ENCODE peak calls at places on chromosomes 6 and 20, in nine cellular contexts. G, W, T, O, K, A, F, L and Y are unnamed samples.

GRCh38 chr20:37528442-37529213 is 952 bp upstream of the BLCAP start:
- DNase-seq in G (no peak), W (no peak), T (no peak), O (no peak), K (no peak), A (no peak), F (no peak), L (peak; percentile 27), Y (no peak)

GRCh38 chr6:149169761-149170359 is 147.7 kb upstream of the TAB2 start:
- DNase-seq in G (no peak), W (peak; percentile 38), T (peak; percentile 12), O (no peak), K (no peak), A (no peak), F (no peak), L (no peak), Y (no peak)

GRCh38 chr6:81105998-81106397 is 646.5 kb downstream of the TENT5A start:
- DNase-seq in G (no peak), W (peak; percentile 14), T (no peak), O (peak; percentile 4), K (no peak), A (no peak), F (no peak), L (no peak), Y (no peak)

GRCh38 chr20:878511-879307 is 37.4 kb downstream of the ANGPT4 start:
- DNase-seq in G (peak; percentile 65), W (peak; percentile 66), T (peak; percentile 19), O (no peak), K (no peak), A (no peak), F (peak; percentile 51), L (no peak), Y (peak; percentile 7)

GRCh38 chr6:141677598-141678211 is 455.0 kb upstream of the GJE1 start:
- DNase-seq in G (peak; percentile 63), W (peak; percentile 19), T (peak; percentile 38), O (no peak), K (no peak), A (peak; percentile 16), F (peak; percentile 13), L (no peak), Y (peak; percentile 34)

GRCh38 chr6:47159763-47160162 is 117.6 kb upstream of the ADGRF1 start:
- DNase-seq in G (no peak), W (no peak), T (no peak), O (no peak), K (no peak), A (no peak), F (no peak), L (no peak), Y (no peak)

GRCh38 chr20:36932476-36933426 is 18.8 kb downstream of the SAMHD1 start:
- DNase-seq in G (no peak), W (peak; percentile 24), T (no peak), O (no peak), K (no peak), A (no peak), F (no peak), L (no peak), Y (no peak)

GRCh38 chr6:10585232-10585887 is 64.2 kb downstream of the GCNT2 start:
- DNase-seq in G (peak; percentile 36), W (no peak), T (no peak), O (no peak), K (no peak), A (no peak), F (no peak), L (no peak), Y (no peak)

GRCh38 chr6:161444464-161444863 is 170.6 kb upstream of the AGPAT4 start:
- DNase-seq in G (no peak), W (peak; percentile 61), T (no peak), O (no peak), K (no peak), A (no peak), F (no peak), L (no peak), Y (no peak)

GRCh38 chr6:73631849-73632248 is 21.9 kb downstream of the SLC17A5 start:
- DNase-seq in G (no peak), W (peak; percentile 16), T (no peak), O (no peak), K (no peak), A (no peak), F (no peak), L (no peak), Y (no peak)

GRCh38 chr6:10033223-10033829 is 381.5 kb downstream of the TFAP2A start:
- DNase-seq in G (peak; percentile 39), W (no peak), T (no peak), O (no peak), K (no peak), A (no peak), F (no peak), L (no peak), Y (peak; percentile 2)

GRCh38 chr6:16184129-16184528 is 54.3 kb upstream of the GMPR start:
- DNase-seq in G (peak; percentile 48), W (peak; percentile 15), T (peak; percentile 82), O (no peak), K (peak; percentile 62), A (no peak), F (peak; percentile 30), L (no peak), Y (no peak)

GRCh38 chr20:11716239-11716944 is 201.3 kb upstream of the BTBD3 start:
- DNase-seq in G (peak; percentile 66), W (peak; percentile 76), T (peak; percentile 0), O (peak; percentile 76), K (no peak), A (peak; percentile 47), F (peak; percentile 16), L (no peak), Y (peak; percentile 20)

GRCh38 chr6:114202389-114202788 is 140.4 kb downstream of the HS3ST5 start:
- DNase-seq in G (no peak), W (no peak), T (no peak), O (no peak), K (no peak), A (no peak), F (no peak), L (no peak), Y (no peak)